ENCODE peak calls at places on chromosomes 2 and 18, in ten cellular contexts. H is hepatocyte; I is amniotic stem cell; X is lung microvascular endothelial cell; J is fibroblast of the aortic adventitia; Q is mucosa of descending colon; F is stimulated activated CD4-positive, alpha-beta T cell treated with anti-CD3 and anti-CD28 coated beads, Interleukin-2, amount 100 ng/mL, for 48 hours; W is GF-D8; Y is SJSA1; A is GM03348. C is an unnamed sample.

GRCh38 chr2:196160101-196160500 is 11.3 kb downstream of the STK17B start:
- DNase-seq in A (peak), J (peak), I (no peak), Q (no peak), H (peak), X (no peak), W (peak), Y (peak), F (no peak), C (no peak)

GRCh38 chr2:8684885-8685696 is 3.2 kb downstream of the ID2 start:
- DNase-seq in Q (peak), Y (peak), W (no peak), F (peak), I (no peak), A (peak), J (peak), H (peak), X (peak), C (no peak)

GRCh38 chr18:80147037-80147417 is 38.0 kb downstream of the ADNP2 start:
- DNase-seq in F (no peak), W (no peak), X (no peak), Y (no peak), A (no peak), J (peak), H (no peak), Q (no peak), I (no peak), C (no peak)

GRCh38 chr2:220335591-220335915 is 708.1 kb downstream of the SLC4A3 start:
- DNase-seq in A (no peak), F (no peak), I (no peak), W (no peak), Y (no peak), Q (no peak), J (no peak), X (no peak), H (no peak), C (no peak)

GRCh38 chr18:45255142-45255890 is 360.0 kb upstream of the SLC14A2 start:
- DNase-seq in J (peak), I (peak), Y (peak), X (no peak), W (no peak), A (peak), H (peak), Q (no peak), F (no peak), C (no peak)

GRCh38 chr2:62587616-62588015 is 81.6 kb upstream of the TMEM17 start:
- DNase-seq in H (no peak), Q (no peak), W (no peak), X (no peak), F (no peak), J (no peak), Y (no peak), I (no peak), A (no peak), C (no peak)

GRCh38 chr2:201116959-201117734 is 1.2 kb downstream of the CFLAR start:
- DNase-seq in X (peak), Q (no peak), J (peak), H (peak), Y (no peak), I (peak), W (peak), A (peak), F (no peak), C (peak)

GRCh38 chr18:78785706-78786105 is 193.9 kb upstream of the SALL3 start:
- DNase-seq in J (no peak), Q (no peak), W (no peak), H (no peak), I (no peak), F (no peak), Y (no peak), X (no peak), A (no peak), C (no peak)

GRCh38 chr2:232791518-232791917 is 15.2 kb upstream of the KCNJ13 start:
- DNase-seq in F (no peak), I (no peak), Y (no peak), Q (no peak), J (no peak), W (no peak), A (no peak), X (no peak), H (no peak), C (no peak)

GRCh38 chr2:109497911-109498870 is 115.6 kb downstream of the SEPTIN10 start:
- DNase-seq in W (no peak), I (no peak), Q (peak), A (peak), H (no peak), J (no peak), X (no peak), Y (no peak), F (no peak), C (no peak)

GRCh38 chr2:26969089-26969844 is 1.2 kb upstream of the MAPRE3 start:
- DNase-seq in X (no peak), Y (no peak), H (no peak), J (no peak), A (no peak), I (no peak), W (no peak), F (no peak), Q (no peak), C (no peak)

GRCh38 chr2:145815933-145816332 is 1296.0 kb upstream of the ZEB2 start:
- DNase-seq in H (no peak), I (no peak), X (no peak), A (no peak), W (no peak), Y (no peak), F (no peak), J (no peak), Q (no peak), C (no peak)

GRCh38 chr2:6864938-6865345 is 765 bp downstream of the CMPK2 start:
- DNase-seq in I (no peak), A (no peak), X (no peak), F (no peak), Q (peak), Y (no peak), J (no peak), W (no peak), H (no peak), C (no peak)

GRCh38 chr2:203591642-203592041 is 56.5 kb upstream of the RAPH1 start:
- DNase-seq in H (no peak), J (peak), I (no peak), Q (no peak), X (no peak), Y (no peak), W (no peak), A (no peak), F (no peak), C (no peak)

GRCh38 chr2:48525269-48525943 is 4.5 kb upstream of the STON1 start:
- DNase-seq in W (no peak), H (no peak), I (no peak), A (no peak), J (no peak), Q (no peak), X (no peak), Y (no peak), F (no peak), C (no peak)

GRCh38 chr2:135490381-135490780 is 40.6 kb downstream of the ZRANB3 start:
- DNase-seq in Y (no peak), J (peak), X (no peak), Q (no peak), I (no peak), H (no peak), W (no peak), A (no peak), F (no peak), C (no peak)

GRCh38 chr2:198499539-198499938 is 695.1 kb downstream of the PLCL1 start:
- DNase-seq in A (peak), I (peak), J (peak), Q (no peak), X (no peak), W (no peak), F (no peak), Y (no peak), H (peak), C (no peak)

GRCh38 chr2:27714851-27715291 is 51.2 kb downstream of the SLC4A1AP start:
- DNase-seq in I (no peak), J (no peak), F (no peak), W (no peak), X (no peak), H (no peak), Y (no peak), A (no peak), Q (no peak), C (no peak)

GRCh38 chr2:131520526-131520925 is 7.2 kb upstream of the CCDC74A start:
- DNase-seq in I (no peak), Q (no peak), H (no peak), Y (no peak), J (no peak), W (no peak), X (no peak), A (no peak), F (no peak), C (no peak)

GRCh38 chr2:29463181-29463900 is 348.1 kb downstream of the CLIP4 start:
- DNase-seq in W (no peak), H (no peak), Y (no peak), F (no peak), A (peak), Q (no peak), I (peak), J (peak), X (no peak), C (no peak)